ENCODE peak calls at places on chromosomes 1 and 21, in four cellular contexts. F is transverse colon, C is tibial nerve, W is ovary. X is an unnamed sample.

GRCh38 chr1:73998348-73998959 is 199.5 kb downstream of the LRRIQ3 start:
- DNase-seq in F (no peak), C (no peak), W (no peak), X (no peak)

GRCh38 chr1:100440075-100440809 is 87.9 kb downstream of the CDC14A start:
- DNase-seq in F (peak; percentile 63), C (no peak), W (no peak), X (peak; percentile 37)

GRCh38 chr1:44970317-44970716 is 16.1 kb downstream of the EIF2B3 start:
- DNase-seq in F (no peak), C (no peak), W (no peak), X (no peak)

GRCh38 chr1:173430707-173431662 is 46.1 kb upstream of the PRDX6 start:
- DNase-seq in F (peak; percentile 95), C (peak; percentile 100), W (peak; percentile 83), X (peak; percentile 90)

GRCh38 chr1:17419626-17420328 is 19.7 kb downstream of the RCC2 start:
- DNase-seq in F (peak; percentile 73), C (peak; percentile 55), W (peak; percentile 86), X (peak; percentile 96)

GRCh38 chr1:85146972-85147359 is 53.9 kb downstream of the SYDE2 start:
- DNase-seq in F (no peak), C (no peak), W (no peak), X (no peak)

GRCh38 chr1:113074237-113074636 is 1.2 kb downstream of the LRIG2 start:
- DNase-seq in F (no peak), C (no peak), W (no peak), X (no peak)

GRCh38 chr1:109756848-109757521 is 6.7 kb downstream of the EPS8L3 start:
- DNase-seq in F (peak; percentile 5), C (no peak), W (peak; percentile 51), X (no peak)

GRCh38 chr1:210132582-210132981 is 100.0 kb upstream of the SERTAD4 start:
- DNase-seq in F (no peak), C (no peak), W (no peak), X (no peak)

GRCh38 chr1:239912471-239912870 is 179.2 kb upstream of the FMN2 start:
- DNase-seq in F (no peak), C (no peak), W (no peak), X (no peak)

GRCh38 chr1:34250342-34250741 is 73.6 kb downstream of the C1orf94 start:
- DNase-seq in F (no peak), C (no peak), W (no peak), X (no peak)

GRCh38 chr1:212520746-212521145 is 87.8 kb upstream of the ATF3 start:
- DNase-seq in F (peak; percentile 40), C (no peak), W (no peak), X (no peak)

GRCh38 chr1:29193879-29194455 is 12.3 kb upstream of the SRSF4 start:
- DNase-seq in F (no peak), C (no peak), W (no peak), X (no peak)

GRCh38 chr1:16122916-16123315 is 33.0 kb downstream of the EPHA2 start:
- DNase-seq in F (no peak), C (peak; percentile 36), W (no peak), X (no peak)

DNA sequence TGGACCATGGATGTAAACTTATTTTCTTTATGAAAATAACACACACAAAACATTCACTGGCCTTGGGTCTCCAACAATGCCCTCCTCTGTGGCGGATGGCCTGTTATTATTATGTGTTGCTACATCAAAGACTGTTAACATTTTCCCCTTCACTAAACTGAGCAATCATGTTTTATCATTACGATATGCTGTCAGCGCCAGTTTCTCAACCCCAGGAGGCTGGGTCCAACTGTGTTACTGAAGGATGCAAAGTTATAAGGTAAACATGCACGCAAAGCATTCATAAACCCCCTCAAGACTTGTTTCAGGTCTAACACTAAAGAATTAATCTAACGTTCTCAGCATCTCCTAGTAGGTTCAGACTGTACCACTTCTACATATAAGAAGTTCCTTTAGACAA is 6.0 kb upstream of the DUSP10 start:
- DNase-seq in F (no peak), C (no peak), W (no peak), X (no peak)
- H3K27ac ChIP-seq in F (no peak overlapping the region), C (no peak overlapping the region), W (no peak overlapping the region), X (no peak overlapping the region)

DNA sequence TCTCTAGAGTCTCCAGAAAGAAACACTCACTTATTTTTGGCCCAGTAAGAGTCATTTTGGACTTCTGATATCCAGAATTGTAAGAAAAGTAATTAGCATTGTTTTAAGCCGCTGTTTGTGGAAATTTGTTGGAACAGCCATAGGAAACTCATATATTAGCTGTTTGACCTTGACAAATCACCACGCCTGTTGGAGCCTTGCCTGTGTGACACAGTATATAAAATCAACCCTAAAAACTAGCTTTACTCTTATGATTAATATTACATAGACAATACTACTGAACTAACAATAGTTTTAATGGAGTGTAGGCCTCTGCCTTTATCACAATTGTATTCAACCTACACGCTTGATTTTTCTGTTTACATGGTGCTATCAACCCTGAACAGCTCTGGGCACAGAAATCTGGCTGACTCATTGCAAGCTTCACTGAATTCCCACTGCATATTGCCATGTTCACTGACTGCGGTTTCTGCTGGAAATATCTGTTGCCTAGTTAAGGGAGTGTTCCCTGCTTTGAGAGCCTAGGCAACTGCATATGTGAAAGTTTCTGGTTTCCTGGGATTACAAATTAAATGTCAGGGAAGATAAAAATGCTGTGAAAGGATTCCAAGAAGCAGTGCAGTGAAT is 419.5 kb upstream of the DEPDC1 start:
- DNase-seq in F (no peak), C (peak; percentile 9), W (peak; percentile 10), X (no peak)
- TF ChIP-seq EP300 in F (no peak), C (no peak), W (no peak), X (no peak)

GRCh38 chr21:45478115-45478801 is 64.0 kb downstream of the SLC19A1 start:
- DNase-seq in F (peak; percentile 74), C (peak; percentile 69), W (peak; percentile 74), X (peak; percentile 82)
- H3K36me3 ChIP-seq in F (no peaks in the 10 kb centered on the region), C (no peaks in the 10 kb centered on the region), W (no peaks in the 10 kb centered on the region), X (no peaks in the 10 kb centered on the region)

GRCh38 chr1:198902616-198903140 is 263.8 kb downstream of the PTPRC start:
- DNase-seq in F (no peak), C (no peak), W (no peak), X (no peak)

GRCh38 chr1:198903203-198903602 is 264.4 kb downstream of the PTPRC start:
- DNase-seq in F (no peak), C (no peak), W (no peak), X (no peak)

GRCh38 chr1:198906739-198907422 is 268.0 kb downstream of the PTPRC start:
- DNase-seq in F (no peak), C (no peak), W (no peak), X (no peak)

GRCh38 chr1:198907423-198907746 is 268.5 kb downstream of the PTPRC start:
- DNase-seq in F (no peak), C (no peak), W (no peak), X (no peak)

GRCh38 chr1:198904356-198904755 is 265.5 kb downstream of the PTPRC start:
- DNase-seq in F (no peak), C (no peak), W (no peak), X (no peak)
- H3K27ac ChIP-seq in F (no peak overlapping the region), C (no peak overlapping the region), W (no peak overlapping the region), X (peak overlapping the region; percentile 46)

GRCh38 chr1:38336308-38336707 is 289.7 kb upstream of the POU3F1 start:
- DNase-seq in F (no peak), C (no peak), W (no peak), X (no peak)

GRCh38 chr1:38336961-38337360 is 290.4 kb upstream of the POU3F1 start:
- DNase-seq in F (no peak), C (no peak), W (no peak), X (no peak)

GRCh38 chr1:38334930-38335592 is 288.5 kb upstream of the POU3F1 start:
- DNase-seq in F (no peak), C (no peak), W (no peak), X (no peak)

GRCh38 chr1:38340409-38340808 is 293.8 kb upstream of the POU3F1 start:
- DNase-seq in F (no peak), C (no peak), W (no peak), X (no peak)

GRCh38 chr1:38337711-38338110 is 291.1 kb upstream of the POU3F1 start:
- DNase-seq in F (no peak), C (no peak), W (no peak), X (no peak)
- TF ChIP-seq EP300 in F (no peak), C (no peak), W (no peak), X (no peak)

GRCh38 chr1:156213644-156213966 is 798 bp downstream of the PMF1 start:
- DNase-seq in F (no peak), C (no peak), W (no peak), X (no peak)

GRCh38 chr1:156212130-156212529 is 677 bp upstream of the PMF1 start:
- DNase-seq in F (no peak), C (no peak), W (no peak), X (no peak)

GRCh38 chr1:156211243-156211642 is 1.6 kb upstream of the PMF1 start:
- DNase-seq in F (no peak), C (no peak), W (no peak), X (no peak)

GRCh38 chr1:156214024-156214748 is 1.4 kb downstream of the PMF1 start:
- DNase-seq in F (no peak), C (no peak), W (peak; percentile 35), X (no peak)

DNA sequence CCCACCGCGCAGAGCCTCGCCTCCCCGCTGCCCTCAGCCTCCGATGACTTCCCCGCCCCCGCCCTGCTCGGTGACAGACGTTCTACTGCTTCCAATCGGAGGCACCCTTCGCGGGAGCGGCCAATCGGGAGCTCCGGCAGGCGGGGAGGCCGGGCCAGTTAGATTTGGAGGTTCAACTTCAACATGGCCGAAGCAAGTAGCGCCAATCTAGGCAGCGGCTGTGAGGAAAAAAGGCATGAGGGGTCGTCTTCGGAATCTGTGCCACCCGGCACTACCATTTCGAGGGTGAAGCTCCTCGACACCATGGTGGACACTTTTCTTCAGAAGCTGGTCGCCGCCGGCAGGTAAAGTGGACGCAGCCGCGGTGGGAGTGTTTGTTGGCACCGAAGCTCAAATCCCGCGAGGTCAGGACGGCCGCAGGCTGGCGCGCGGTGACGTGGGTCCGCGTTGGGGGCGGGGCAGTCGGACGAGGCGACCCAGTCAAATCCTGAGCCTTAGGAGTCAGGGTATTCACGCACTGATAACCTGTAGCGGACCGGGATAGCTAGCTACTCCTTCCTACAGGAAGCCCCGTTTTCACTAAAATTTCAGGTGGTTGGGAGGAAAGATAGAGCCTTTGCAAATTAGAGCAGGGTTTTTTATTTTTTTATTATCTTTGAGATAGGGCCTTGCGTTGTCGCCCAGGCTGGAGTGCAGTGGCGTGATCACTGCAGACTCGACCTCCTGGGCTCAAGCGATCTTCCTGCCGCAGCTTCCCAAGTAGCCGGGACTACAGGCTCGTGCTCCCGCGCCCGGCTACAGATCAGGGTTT is at the start of gene PMF1:
- DNase-seq in F (peak; percentile 97), C (peak; percentile 95), W (peak; percentile 95), X (peak; percentile 97)
- H3K36me3 ChIP-seq in F (no peaks in the 10 kb centered on the region), C (no peaks in the 10 kb centered on the region), W (no peaks in the 10 kb centered on the region), X (peaks cover 28% of the 10 kb centered on the region)

GRCh38 chr1:192974701-192975100 is 84.5 kb downstream of the UCHL5 start:
- DNase-seq in F (no peak), C (no peak), W (no peak), X (no peak)
- H3K27ac ChIP-seq in F (no peak overlapping the region), C (no peak overlapping the region), W (no peak overlapping the region), X (no peak overlapping the region)